ENCODE peak calls at places on chromosomes 3 and 15, in nine cellular contexts. M is endothelial cell of umbilical vein, I is transverse colon, A is breast epithelium, B is body of pancreas, F is esophagus squamous epithelium, O is K562, Q is IMR-90, Z is ovary. X is an unnamed sample.

GRCh38 chr3:158105710-158106438 is at the start of gene SHOX2:
- DNase-seq in M (no peak), I (peak), A (no peak), B (peak), F (no peak), O (peak), Q (peak), Z (no peak), X (no peak)

GRCh38 chr3:4778119-4778518 is 201.1 kb upstream of the BHLHE40 start:
- DNase-seq in M (no peak), I (no peak), A (no peak), B (no peak), F (no peak), O (no peak), Q (no peak), Z (no peak), X (no peak)

GRCh38 chr3:172680684-172681083 is 30.2 kb downstream of the NCEH1 start:
- DNase-seq in M (no peak), I (no peak), A (no peak), B (no peak), F (no peak), O (no peak), Q (no peak), Z (no peak), X (no peak)

GRCh38 chr3:183807329-183807728 is 18.0 kb downstream of the MAP6D1 start:
- DNase-seq in M (no peak), I (no peak), A (no peak), B (no peak), F (no peak), O (no peak), Q (no peak), Z (no peak), X (peak)

GRCh38 chr3:24704496-24704895 is 209.8 kb upstream of the THRB start:
- DNase-seq in M (no peak), I (no peak), A (no peak), B (no peak), F (no peak), O (no peak), Q (no peak), Z (no peak), X (no peak)

GRCh38 chr3:67376416-67376815 is 278.0 kb downstream of the SUCLG2 start:
- DNase-seq in M (no peak), I (no peak), A (no peak), B (no peak), F (no peak), O (no peak), Q (peak), Z (no peak), X (no peak)

GRCh38 chr3:198113219-198114053 is 153.4 kb downstream of the LMLN start:
- DNase-seq in M (peak), I (no peak), A (no peak), B (no peak), F (no peak), O (no peak), Q (no peak), Z (no peak), X (no peak)

GRCh38 chr15:25838871-25839195 is 24.3 kb downstream of the ATP10A start:
- DNase-seq in M (no peak), I (no peak), A (no peak), B (no peak), F (no peak), O (no peak), Q (no peak), Z (no peak), X (no peak)

GRCh38 chr15:87212041-87212440 is 1044.5 kb downstream of the NTRK3 start:
- DNase-seq in M (no peak), I (no peak), A (no peak), B (no peak), F (no peak), O (no peak), Q (no peak), Z (no peak), X (no peak)

GRCh38 chr3:140093742-140094141 is 158.8 kb downstream of the CLSTN2 start:
- DNase-seq in M (no peak), I (peak), A (no peak), B (peak), F (no peak), O (no peak), Q (peak), Z (peak), X (peak)

GRCh38 chr3:178107804-178108203 is 428.4 kb upstream of the KCNMB2 start:
- DNase-seq in M (no peak), I (no peak), A (no peak), B (no peak), F (no peak), O (no peak), Q (no peak), Z (no peak), X (no peak)

GRCh38 chr3:196837819-196838420 is 29.8 kb upstream of the SENP5 start:
- DNase-seq in M (peak), I (peak), A (peak), B (peak), F (no peak), O (peak), Q (peak), Z (peak), X (peak)
- TF ChIP-seq CTCF in M (peak), I (peak), A (no peak), B (peak), F (peak), O (peak), Q (peak), Z (no peak), X (no peak)

DNA sequence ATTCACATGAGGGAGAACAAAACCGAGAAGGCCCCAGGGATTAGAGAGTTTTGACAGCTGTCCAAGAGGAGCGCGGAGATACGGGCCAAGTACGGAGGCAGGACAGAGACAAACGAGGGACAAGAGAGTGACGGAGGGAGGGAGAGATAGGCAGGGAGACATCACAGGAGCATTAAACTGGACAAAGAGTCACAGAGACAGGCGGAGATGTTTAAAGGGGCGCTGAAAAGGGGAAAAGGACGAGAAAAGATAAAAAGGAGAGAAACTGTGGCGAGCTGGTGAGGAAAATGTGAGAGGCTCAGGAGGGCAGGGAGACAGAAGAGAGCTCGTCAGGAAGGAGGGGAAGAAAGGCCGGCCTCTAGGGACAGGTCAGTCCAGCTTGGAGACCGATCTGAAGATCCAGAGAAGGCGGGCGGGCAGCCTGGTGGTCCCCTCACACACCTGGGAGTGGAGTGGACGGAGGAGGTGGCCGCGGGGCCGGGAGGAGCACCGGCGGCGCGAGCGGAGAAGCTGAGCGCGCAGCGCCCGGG is 40.5 kb upstream of the ROPN1 start:
- DNase-seq in M (no peak), I (peak), A (no peak), B (peak), F (no peak), O (peak), Q (no peak), Z (peak), X (peak)
- TF ChIP-seq POLR2A in M (peak), I (no peak), A (no peak), B (no peak), F (no peak), O (no peak), Q (no peak), Z (no peak), X (no peak)

GRCh38 chr15:58981808-58982475 is 5.5 kb upstream of the RNF111 start:
- DNase-seq in M (no peak), I (no peak), A (no peak), B (no peak), F (no peak), O (no peak), Q (no peak), Z (no peak), X (no peak)
- H3K4me3 ChIP-seq in M (no peak), I (no peak), A (no peak), B (no peak), F (no peak), O (no peak), Q (no peak), Z (no peak), X (no peak)

GRCh38 chr3:192915306-192915705 is 2.4 kb downstream of the MB21D2 start:
- DNase-seq in M (peak), I (no peak), A (no peak), B (no peak), F (no peak), O (no peak), Q (peak), Z (no peak), X (no peak)
- TF ChIP-seq CTCF in M (no peak), I (no peak), A (no peak), B (no peak), F (no peak), O (no peak), Q (peak), Z (no peak), X (no peak)

GRCh38 chr3:193592841-193593665 is at the start of gene OPA1:
- DNase-seq in M (peak), I (peak), A (peak), B (peak), F (peak), O (peak), Q (peak), Z (peak), X (peak)
- TF ChIP-seq POLR2A in M (peak), I (peak), A (peak), B (peak), F (no peak), O (peak), Q (peak), Z (peak), X (no peak)

GRCh38 chr15:67064607-67065530 is 533 bp upstream of the SMAD3 start:
- DNase-seq in M (peak), I (peak), A (peak), B (peak), F (no peak), O (peak), Q (no peak), Z (no peak), X (no peak)
- H3K4me3 ChIP-seq in M (peak), I (peak), A (peak), B (no peak), F (peak), O (peak), Q (peak), Z (peak), X (peak)

DNA sequence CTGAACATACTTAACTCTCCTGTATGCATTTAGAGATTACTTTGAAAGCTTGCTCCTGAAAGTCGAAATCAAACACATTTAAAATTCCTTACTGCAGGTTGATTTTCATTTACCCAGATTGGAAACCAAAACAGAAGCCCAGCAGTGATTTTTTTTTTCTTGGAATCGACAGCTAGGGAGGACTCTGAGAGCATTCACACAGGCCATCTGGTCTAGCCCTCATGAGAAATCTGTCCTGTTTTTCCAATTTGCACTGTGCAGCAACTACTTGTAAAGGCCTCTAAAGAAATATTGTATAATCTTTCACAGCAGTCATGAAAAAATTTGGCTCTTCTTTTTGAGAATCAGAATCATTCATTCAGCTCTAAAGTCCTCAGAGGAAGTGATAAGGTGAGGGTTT is 179.2 kb downstream of the KCNAB1 start:
- DNase-seq in M (no peak), I (no peak), A (no peak), B (no peak), F (no peak), O (no peak), Q (no peak), Z (no peak), X (no peak)
- TF ChIP-seq CTCF in M (no peak), I (no peak), A (no peak), B (no peak), F (no peak), O (no peak), Q (no peak), Z (no peak), X (no peak)